ENCODE peak calls at places on chromosomes 13 and 19, in seven cellular contexts. X is breast epithelium, S is PC-9, W is fibroblast of the aortic adventitia, K is psoas muscle, A is progenitor cell of endocrine pancreas, V is lower lobe of right lung. G is an unnamed sample.

GRCh38 chr13:113666951-113667701 is at the start of gene GRK1:
- DNase-seq in X (no peak), S (no peak), W (no peak), K (peak; percentile 45), A (no peak), V (peak; percentile 36), G (no peak)

GRCh38 chr13:24243311-24243710 is 66.1 kb upstream of the C1QTNF9 start:
- DNase-seq in X (no peak), S (no peak), W (no peak), K (no peak), A (no peak), V (no peak), G (no peak)

GRCh38 chr19:40398417-40399056 is 8.6 kb upstream of the HIPK4 start:
- DNase-seq in X (peak; percentile 82), S (no peak), W (no peak), K (no peak), A (no peak), V (peak; percentile 86), G (no peak)

GRCh38 chr13:111337206-111337605 is 16.8 kb downstream of the TEX29 start:
- DNase-seq in X (no peak), S (no peak), W (peak; percentile 90), K (no peak), A (no peak), V (no peak), G (no peak)

GRCh38 chr13:48431987-48432615 is 19.2 kb upstream of the LPAR6 start:
- DNase-seq in X (no peak), S (no peak), W (peak; percentile 40), K (no peak), A (no peak), V (no peak), G (no peak)

GRCh38 chr19:12996542-12997094 is 1.3 kb downstream of the NFIX start:
- DNase-seq in X (no peak), S (peak; percentile 37), W (peak; percentile 46), K (peak; percentile 83), A (no peak), V (no peak), G (no peak)

GRCh38 chr13:30744056-30744684 is 8.8 kb downstream of the ALOX5AP start:
- DNase-seq in X (peak; percentile 37), S (peak; percentile 44), W (no peak), K (no peak), A (no peak), V (peak; percentile 73), G (peak; percentile 24)

GRCh38 chr13:75101997-75102720 is 379.8 kb downstream of the TBC1D4 start:
- DNase-seq in X (no peak), S (no peak), W (peak; percentile 4), K (no peak), A (no peak), V (no peak), G (no peak)

GRCh38 chr19:33469171-33470039 is 52.2 kb downstream of the PEPD start:
- DNase-seq in X (no peak), S (no peak), W (no peak), K (no peak), A (no peak), V (peak; percentile 14), G (no peak)

GRCh38 chr19:39411006-39411831 is 1.2 kb upstream of the PLEKHG2 start:
- DNase-seq in X (peak; percentile 69), S (no peak), W (no peak), K (peak; percentile 77), A (no peak), V (no peak), G (peak; percentile 56)

GRCh38 chr19:28130066-28130511 is 1082.9 kb downstream of the UQCRFS1 start:
- DNase-seq in X (no peak), S (no peak), W (no peak), K (no peak), A (no peak), V (no peak), G (no peak)

GRCh38 chr13:106401081-106401480 is 134.4 kb downstream of the EFNB2 start:
- DNase-seq in X (no peak), S (no peak), W (peak; percentile 44), K (no peak), A (no peak), V (no peak), G (no peak)

GRCh38 chr19:16025108-16026101 is 50.9 kb upstream of the TPM4 start:
- DNase-seq in X (no peak), S (peak; percentile 67), W (peak; percentile 62), K (no peak), A (no peak), V (no peak), G (peak; percentile 60)

GRCh38 chr13:98216135-98216565 is 39.1 kb upstream of the RNF113B start:
- DNase-seq in X (no peak), S (peak; percentile 33), W (peak; percentile 55), K (peak; percentile 63), A (no peak), V (no peak), G (no peak)

GRCh38 chr13:38264363-38265134 is 85.1 kb upstream of the UFM1 start:
- DNase-seq in X (no peak), S (no peak), W (no peak), K (no peak), A (no peak), V (no peak), G (no peak)

GRCh38 chr19:48495391-48495790 is 16.2 kb downstream of the LMTK3 start:
- DNase-seq in X (no peak), S (no peak), W (no peak), K (no peak), A (no peak), V (no peak), G (no peak)

GRCh38 chr13:113589251-113589960 is 4.9 kb downstream of the TFDP1 start:
- DNase-seq in X (no peak), S (no peak), W (no peak), K (peak; percentile 31), A (no peak), V (peak; percentile 24), G (no peak)

DNA sequence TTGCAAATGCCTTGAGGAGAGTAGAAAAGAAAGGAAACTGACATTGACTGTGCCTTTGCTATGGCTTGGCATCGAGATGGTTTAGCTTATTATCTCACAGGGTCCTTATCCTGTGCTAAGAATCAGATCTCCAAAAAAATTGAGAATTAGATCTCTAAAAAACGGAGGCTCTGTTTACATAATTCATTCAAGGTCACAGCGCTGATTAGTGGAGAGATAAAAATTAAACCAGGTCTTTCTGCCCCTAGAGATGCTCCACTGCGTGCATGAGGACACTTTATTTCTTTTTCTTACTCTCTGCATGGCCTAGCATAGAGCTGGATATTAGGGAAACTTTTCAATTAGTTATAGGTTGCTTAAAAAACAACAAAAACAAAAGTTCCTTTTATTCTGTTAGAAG is 17.3 kb downstream of the LRCH1 start:
- DNase-seq in X (no peak), S (no peak), W (no peak), K (no peak), A (no peak), V (no peak), G (no peak)
- TF ChIP-seq CTCF in X (no peak), S (no peak), W (no peak), K (no peak), A (no peak), V (no peak), G (no peak)

DNA sequence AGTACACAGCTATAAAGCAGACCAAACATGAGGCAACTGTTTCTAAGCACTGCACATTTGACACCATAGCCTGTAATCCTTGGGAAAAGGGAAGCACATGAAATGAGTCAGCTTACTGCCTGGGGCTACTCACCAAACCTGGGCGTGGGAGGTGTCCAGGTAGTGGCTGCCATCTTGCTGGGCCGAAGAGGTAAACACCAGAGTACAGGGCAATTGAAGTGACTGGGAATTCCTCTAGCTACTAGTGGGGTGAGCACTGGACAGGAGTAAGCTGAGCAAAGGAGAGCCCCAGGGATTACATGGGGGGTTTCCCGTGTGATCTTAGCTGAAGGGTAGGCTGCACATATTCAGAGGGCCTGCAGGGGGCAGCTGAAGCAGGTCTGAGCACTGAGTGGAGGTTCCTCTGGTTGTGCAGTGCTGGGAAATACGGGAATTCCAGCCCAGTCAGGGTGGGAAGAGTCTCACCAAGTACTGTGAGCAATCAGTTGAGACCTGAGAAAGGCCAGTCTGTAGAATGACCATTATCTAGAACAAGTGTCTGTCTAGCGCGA is 140.5 kb downstream of the SLC7A1 start:
- DNase-seq in X (peak; percentile 41), S (peak; percentile 44), W (no peak), K (no peak), A (no peak), V (no peak), G (peak; percentile 3)
- TF ChIP-seq CTCF in X (no peak), S (peak; percentile 38), W (peak; percentile 35), K (no peak), A (peak; percentile 35), V (no peak), G (no peak)

GRCh38 chr13:31827707-31828106 is 88.4 kb downstream of the RXFP2 start:
- DNase-seq in X (no peak), S (no peak), W (no peak), K (no peak), A (no peak), V (no peak), G (no peak)

DNA sequence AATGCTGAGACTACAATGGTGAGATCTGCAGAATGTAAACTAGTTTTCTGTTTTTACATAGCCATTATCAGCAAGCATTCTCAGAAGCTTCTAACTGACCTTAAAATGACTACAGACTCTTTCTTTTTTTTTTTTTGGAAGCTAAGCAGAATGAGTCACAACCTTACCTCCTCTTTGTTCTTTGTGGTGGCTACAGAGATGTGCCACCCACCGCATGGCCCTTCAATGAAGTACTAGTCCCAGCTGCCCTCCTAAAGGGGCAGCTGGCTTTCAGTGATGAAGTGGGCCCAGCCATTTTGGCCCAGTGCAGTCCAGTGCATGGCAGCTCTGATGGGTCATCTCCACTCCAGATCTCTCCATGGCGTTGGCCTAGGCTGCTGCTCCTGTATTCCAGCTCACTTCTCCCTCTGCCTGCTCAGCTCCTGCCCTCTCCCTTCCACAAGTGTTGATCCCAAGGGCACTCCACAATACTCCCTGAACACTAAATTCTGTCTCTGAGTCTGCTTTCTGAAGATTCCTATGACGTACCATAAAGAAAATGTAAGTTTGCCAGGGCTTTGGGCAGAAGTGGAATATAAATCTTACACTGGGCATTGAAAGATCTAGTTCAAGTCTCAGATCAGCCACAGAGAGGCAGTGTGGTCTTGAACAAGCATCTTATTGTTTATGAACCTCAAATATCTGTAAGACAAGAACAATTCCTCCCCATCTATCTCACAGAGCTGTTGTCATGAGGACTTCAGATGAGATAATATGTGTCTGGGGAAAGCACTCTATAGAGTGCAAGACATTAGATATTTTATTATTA is 85.6 kb downstream of the RXFP2 start:
- DNase-seq in X (no peak), S (no peak), W (peak; percentile 41), K (no peak), A (no peak), V (no peak), G (no peak)
- TF ChIP-seq CTCF in X (no peak), S (peak; percentile 28), W (no peak), K (peak; percentile 27), A (peak; percentile 15), V (no peak), G (no peak)

GRCh38 chr19:10965398-10965797 is 4.6 kb downstream of the SMARCA4 start:
- DNase-seq in X (no peak), S (no peak), W (no peak), K (no peak), A (no peak), V (no peak), G (no peak)

GRCh38 chr19:10962863-10963262 is 2.0 kb downstream of the SMARCA4 start:
- DNase-seq in X (no peak), S (no peak), W (no peak), K (no peak), A (no peak), V (no peak), G (no peak)

GRCh38 chr19:10966809-10967208 is 6.0 kb downstream of the SMARCA4 start:
- DNase-seq in X (no peak), S (no peak), W (no peak), K (no peak), A (no peak), V (no peak), G (no peak)

GRCh38 chr19:10963865-10964264 is 3.0 kb downstream of the SMARCA4 start:
- DNase-seq in X (no peak), S (no peak), W (no peak), K (no peak), A (no peak), V (no peak), G (no peak)

GRCh38 chr19:10964903-10965302 is 4.1 kb downstream of the SMARCA4 start:
- DNase-seq in X (no peak), S (no peak), W (no peak), K (no peak), A (no peak), V (no peak), G (no peak)
- TF ChIP-seq CTCF in X (no peak), S (no peak), W (no peak), K (no peak), A (peak; percentile 22), V (no peak), G (no peak)

G was measured in Calu3.